ENCODE peak calls at places on chromosomes 1 and 21, in six cellular contexts. L is HCT116, E is HepG2, K is upper lobe of left lung, P is K562, W is Panc1. Q is an unnamed sample.

GRCh38 chr1:16110456-16110855 is 37.0 kb upstream of the FAM131C start:
- ATAC-seq in P (no peak), E (no peak), L (no peak), W (no peak), K (no peak), Q (no peak)

GRCh38 chr1:239909894-239910293 is 181.8 kb upstream of the FMN2 start:
- ATAC-seq in K (peak), E (peak), P (no peak), L (no peak), W (no peak), Q (peak)

GRCh38 chr1:156371553-156372264 is 2.7 kb downstream of the RHBG start:
- ATAC-seq in K (peak), L (no peak), W (no peak), P (peak), E (peak), Q (no peak)

GRCh38 chr1:214393086-214393485 is 112.1 kb downstream of the SMYD2 start:
- ATAC-seq in W (no peak), K (no peak), L (no peak), P (peak), E (no peak), Q (no peak)

GRCh38 chr1:186967659-186968394 is 139.1 kb downstream of the PLA2G4A start:
- ATAC-seq in E (no peak), K (no peak), W (no peak), L (no peak), P (no peak), Q (no peak)

GRCh38 chr1:243580072-243580471 is 270.0 kb downstream of the AKT3 start:
- ATAC-seq in L (no peak), E (no peak), P (no peak), K (peak), W (no peak), Q (no peak)

GRCh38 chr21:23578027-23578426 is 2029.3 kb downstream of the MRPL39 start:
- ATAC-seq in E (no peak), K (no peak), L (no peak), P (no peak), W (no peak), Q (no peak)

GRCh38 chr21:44913425-44914175 is 7.1 kb downstream of the ITGB2 start:
- ATAC-seq in W (no peak), K (no peak), L (no peak), E (peak), P (no peak), Q (no peak)

GRCh38 chr1:166884040-166884642 is 8.1 kb upstream of the TADA1 start:
- ATAC-seq in L (no peak), E (peak), P (peak), W (peak), K (peak), Q (peak)

GRCh38 chr1:145926706-145927072 is 595 bp downstream of the RBM8A start:
- ATAC-seq in L (peak), K (peak), P (peak), W (peak), E (peak), Q (no peak)

GRCh38 chr1:205805082-205805711 is 7.8 kb downstream of the SLC41A1 start:
- ATAC-seq in E (no peak), L (no peak), K (no peak), P (no peak), W (no peak), Q (no peak)

GRCh38 chr1:233140519-233140918 is 155.0 kb downstream of the PCNX2 start:
- ATAC-seq in E (no peak), L (no peak), W (no peak), K (no peak), P (no peak), Q (peak)

GRCh38 chr1:230303822-230304221 is 122.3 kb downstream of the PGBD5 start:
- ATAC-seq in L (no peak), E (no peak), W (no peak), P (no peak), K (peak), Q (no peak)

GRCh38 chr21:39153373-39153772 is 29.9 kb downstream of the PSMG1 start:
- ATAC-seq in W (no peak), L (peak), E (peak), K (no peak), P (peak), Q (no peak)

GRCh38 chr1:83098791-83099190 is 900.1 kb downstream of the TTLL7 start:
- ATAC-seq in K (no peak), L (no peak), P (no peak), E (no peak), W (no peak), Q (no peak)

GRCh38 chr1:61356995-61357394 is 274.6 kb downstream of the NFIA start:
- ATAC-seq in L (no peak), E (no peak), P (peak), K (no peak), W (no peak), Q (no peak)

GRCh38 chr1:226541631-226542622 is 6.6 kb upstream of the STUM start:
- ATAC-seq in L (no peak), E (no peak), P (no peak), K (no peak), W (no peak), Q (no peak)

GRCh38 chr1:218836264-218836663 is 337.4 kb upstream of the LYPLAL1 start:
- ATAC-seq in E (no peak), K (no peak), P (no peak), L (no peak), W (no peak), Q (no peak)

GRCh38 chr1:151145158-151146071 is 1.0 kb downstream of the SEMA6C start:
- ATAC-seq in E (no peak), K (peak), L (no peak), W (no peak), P (no peak), Q (no peak)

GRCh38 chr21:43286196-43286595 is 117.4 kb downstream of the CRYAA start:
- ATAC-seq in E (no peak), K (no peak), L (no peak), P (no peak), W (no peak), Q (no peak)

GRCh38 chr1:28091043-28091781 is 2.8 kb upstream of the EYA3 start:
- ATAC-seq in K (peak), E (peak), L (peak), W (peak), P (peak), Q (no peak)

GRCh38 chr1:203522237-203522636 is 28.3 kb downstream of the OPTC start:
- ATAC-seq in L (no peak), P (no peak), W (no peak), E (no peak), K (no peak), Q (no peak)

GRCh38 chr1:3698660-3699408 is 46.5 kb downstream of the TP73 start:
- ATAC-seq in E (no peak), L (no peak), P (no peak), K (no peak), W (no peak), Q (no peak)

GRCh38 chr1:70364439-70364838 is 9.9 kb upstream of the ANKRD13C start:
- ATAC-seq in P (no peak), W (no peak), L (no peak), K (no peak), E (no peak), Q (no peak)

GRCh38 chr1:225565845-225566244 is 87.1 kb downstream of the ENAH start:
- ATAC-seq in K (peak), E (no peak), L (no peak), W (no peak), P (no peak), Q (peak)

GRCh38 chr1:54499097-54500029 is 48.7 kb upstream of the ACOT11 start:
- ATAC-seq in P (peak), W (peak), E (peak), L (peak), K (peak), Q (peak)
- TF ChIP-seq CTCF in P (peak), W (peak), E (peak), L (peak), K (no peak), Q (peak)

DNA sequence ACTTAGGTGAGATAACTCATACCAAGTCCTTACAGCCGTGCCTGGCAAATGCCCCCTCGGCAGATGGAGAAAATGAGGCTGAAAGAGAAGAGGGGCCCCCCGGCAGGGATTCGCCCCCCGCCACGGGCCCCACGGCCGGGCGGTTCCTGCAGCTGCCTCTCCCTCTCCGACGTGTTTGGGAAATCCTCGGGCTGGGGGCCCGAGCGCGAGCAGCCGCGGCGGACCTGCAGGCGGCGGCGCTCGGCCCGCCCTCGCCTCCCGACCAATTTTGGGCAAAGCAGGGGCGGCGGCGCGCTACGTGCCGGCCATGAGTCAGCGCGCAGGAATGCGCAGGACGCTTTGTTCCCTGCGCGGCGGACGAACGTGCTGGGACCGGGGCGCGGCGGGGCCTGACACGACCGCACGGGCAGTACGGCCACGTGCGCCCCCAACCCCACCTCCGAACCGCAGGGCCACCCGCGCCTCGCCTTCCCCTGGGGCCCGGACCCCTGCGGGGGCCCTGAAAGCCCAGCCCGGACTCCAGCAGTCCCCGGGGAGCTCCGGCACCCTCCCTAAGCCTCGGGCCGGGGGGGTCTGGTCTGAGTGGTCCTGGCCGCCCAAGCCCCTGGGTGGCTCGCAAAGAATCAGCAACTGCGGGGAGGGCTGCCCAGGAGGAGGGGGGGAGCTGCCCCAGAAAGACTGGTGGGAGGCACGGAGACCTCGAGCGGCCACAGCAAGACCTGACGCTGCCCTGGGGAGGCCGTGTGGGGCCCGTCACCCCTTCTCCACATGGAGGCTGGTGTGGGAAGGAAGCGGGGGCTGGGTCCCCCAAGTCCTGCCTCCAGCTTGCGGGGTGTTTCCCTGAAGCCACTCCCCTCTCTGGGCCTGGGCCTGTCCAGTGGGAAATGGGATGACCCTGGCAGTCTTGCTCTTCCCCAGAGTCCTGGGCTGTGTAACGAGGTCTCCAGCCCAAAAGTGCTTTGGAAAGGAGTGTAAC is 11.9 kb upstream of the EDN2 start:
- ATAC-seq in W (peak), E (peak), K (peak), P (peak), L (peak), Q (peak)
- TF ChIP-seq POLR2AphosphoS5 in W (no peak), E (no peak), K (peak), P (no peak), L (peak), Q (peak)

DNA sequence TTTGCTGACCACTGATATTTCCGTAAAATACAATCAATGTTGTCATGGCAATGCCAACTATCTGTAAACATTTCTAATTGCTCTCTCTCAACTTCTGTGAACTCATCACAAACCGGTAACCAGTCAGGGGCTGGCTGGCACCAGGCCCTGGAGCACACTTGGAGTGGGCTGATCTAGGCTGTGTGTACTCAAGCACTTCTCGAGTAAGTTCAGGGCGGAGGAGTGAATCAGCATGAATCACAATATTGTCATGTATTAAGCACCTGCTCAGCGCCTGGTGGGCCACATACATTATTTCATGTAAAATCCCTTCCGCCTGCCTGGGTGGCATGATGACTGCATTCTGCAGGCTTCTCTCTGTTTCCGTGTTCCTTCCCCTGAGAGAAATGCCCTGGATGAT is 212.4 kb downstream of the FOXD2 start:
- ATAC-seq in L (peak), E (no peak), P (no peak), W (peak), K (peak), Q (no peak)
- TF ChIP-seq CTCF in L (no peak), E (no peak), P (no peak), W (no peak), K (no peak), Q (no peak)

DNA sequence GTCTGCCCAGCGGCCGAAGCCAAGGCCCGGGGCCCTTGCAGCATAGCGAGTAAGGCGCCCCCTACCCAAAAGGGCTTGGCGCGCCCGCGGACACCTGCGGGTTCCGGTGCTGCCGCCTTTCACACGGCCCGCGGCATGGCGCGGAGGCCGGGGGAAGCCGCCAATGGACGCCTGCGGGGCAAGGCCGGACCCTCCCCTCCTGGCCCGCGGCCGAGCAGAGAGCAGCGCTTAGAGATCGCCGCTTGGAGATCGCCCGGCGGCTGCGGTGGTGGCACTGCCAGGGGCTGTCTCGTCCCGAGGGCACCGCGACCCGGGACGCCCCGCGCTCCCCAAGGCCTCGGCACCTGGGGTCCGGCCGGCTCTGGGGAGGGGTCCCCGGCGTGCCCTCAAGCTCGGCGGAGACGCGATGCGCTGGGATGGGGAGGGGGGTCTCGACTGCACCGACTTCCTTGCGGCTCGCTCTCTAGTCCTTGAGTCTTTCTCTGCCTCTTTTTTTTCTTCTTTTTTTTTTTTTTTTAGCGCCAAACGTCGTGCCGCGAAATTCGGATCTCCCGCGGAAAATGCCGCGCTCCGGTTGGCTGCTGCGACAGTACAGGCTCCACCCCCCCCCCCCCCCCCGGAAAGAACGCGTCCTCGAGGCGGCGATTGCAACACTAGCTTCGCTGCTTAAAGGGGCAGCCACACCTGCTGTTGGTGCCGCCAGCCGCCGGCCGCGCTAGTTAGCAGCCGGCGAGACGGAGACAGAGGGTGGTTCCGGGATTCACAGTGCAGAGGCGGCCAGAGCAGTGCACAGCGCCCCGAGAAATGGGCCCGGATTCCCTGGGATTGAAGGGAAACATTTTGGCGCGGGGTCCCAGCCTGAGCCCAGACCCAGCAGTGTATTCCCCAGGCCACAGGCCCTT is at the start of gene E2F2:
- ATAC-seq in P (peak), L (peak), E (peak), K (peak), W (peak), Q (peak)
- TF ChIP-seq POLR2AphosphoS5 in P (peak), L (peak), E (no peak), K (no peak), W (peak), Q (no peak)

GRCh38 chr1:234689236-234689635 is 79.3 kb upstream of the IRF2BP2 start:
- ATAC-seq in L (no peak), W (no peak), P (peak), K (no peak), E (no peak), Q (no peak)

GRCh38 chr1:234687011-234687410 is 77.0 kb upstream of the IRF2BP2 start:
- ATAC-seq in L (no peak), K (no peak), P (no peak), E (no peak), W (no peak), Q (no peak)

GRCh38 chr1:234692961-234693360 is 83.0 kb upstream of the IRF2BP2 start:
- ATAC-seq in K (no peak), L (no peak), W (no peak), E (no peak), P (no peak), Q (no peak)

GRCh38 chr1:234694661-234695060 is 84.7 kb upstream of the IRF2BP2 start:
- ATAC-seq in L (no peak), W (no peak), K (no peak), P (no peak), E (no peak), Q (no peak)

GRCh38 chr1:234691567-234691966 is 81.6 kb upstream of the IRF2BP2 start:
- ATAC-seq in L (peak), K (no peak), W (peak), E (no peak), P (peak), Q (no peak)
- TF ChIP-seq CTCF in L (peak), K (no peak), W (no peak), E (no peak), P (no peak), Q (no peak)

GRCh38 chr1:201535046-201535777 is 3.7 kb upstream of the NAV1 start:
- ATAC-seq in P (no peak), E (no peak), W (no peak), K (no peak), L (no peak), Q (no peak)
- TF ChIP-seq POLR2AphosphoS5 in P (no peak), E (no peak), W (no peak), K (no peak), L (no peak), Q (peak)

Q was measured in gastroesophageal sphincter.